ENCODE peak calls at places on chromosomes 2 and 18, in seven cellular contexts. One of them, this sample, is unnamed.

GRCh38 chr2:155722290-155722689 is 610.2 kb downstream of the NR4A2 start:
- DNase-seq in iPS-NIHi11: no peak
- DNase-seq in stimulated activated CD4-positive, alpha-beta T cell treated with anti-CD3 and anti-CD28 coated beads, TNF-alpha, amount 100 ng/mL, for 4 hours: no peak
- DNase-seq in LHCN-M2: no peak
- DNase-seq in cardiac septum: no peak
- DNase-seq in AG04449: no peak
- DNase-seq in foreskin keratinocyte: no peak
- DNase-seq in this sample: no peak

GRCh38 chr2:19819097-19820065 is 82.4 kb downstream of the TTC32 start:
- DNase-seq in iPS-NIHi11: no peak
- DNase-seq in stimulated activated CD4-positive, alpha-beta T cell treated with anti-CD3 and anti-CD28 coated beads, TNF-alpha, amount 100 ng/mL, for 4 hours: no peak
- DNase-seq in LHCN-M2: peak
- DNase-seq in cardiac septum: no peak
- DNase-seq in AG04449: peak
- DNase-seq in foreskin keratinocyte: peak
- DNase-seq in this sample: peak

GRCh38 chr18:2963048-2963447 is 49.9 kb downstream of the LPIN2 start:
- DNase-seq in iPS-NIHi11: no peak
- DNase-seq in stimulated activated CD4-positive, alpha-beta T cell treated with anti-CD3 and anti-CD28 coated beads, TNF-alpha, amount 100 ng/mL, for 4 hours: no peak
- DNase-seq in LHCN-M2: no peak
- DNase-seq in cardiac septum: no peak
- DNase-seq in AG04449: no peak
- DNase-seq in foreskin keratinocyte: no peak
- DNase-seq in this sample: no peak

GRCh38 chr2:7430869-7431641 is 513.8 kb downstream of the RNF144A start:
- DNase-seq in iPS-NIHi11: peak
- DNase-seq in stimulated activated CD4-positive, alpha-beta T cell treated with anti-CD3 and anti-CD28 coated beads, TNF-alpha, amount 100 ng/mL, for 4 hours: no peak
- DNase-seq in LHCN-M2: no peak
- DNase-seq in cardiac septum: peak
- DNase-seq in AG04449: no peak
- DNase-seq in foreskin keratinocyte: no peak
- DNase-seq in this sample: no peak

GRCh38 chr18:24427484-24427883 is 1.0 kb downstream of the IMPACT start:
- DNase-seq in iPS-NIHi11: peak
- DNase-seq in stimulated activated CD4-positive, alpha-beta T cell treated with anti-CD3 and anti-CD28 coated beads, TNF-alpha, amount 100 ng/mL, for 4 hours: no peak
- DNase-seq in LHCN-M2: peak
- DNase-seq in cardiac septum: no peak
- DNase-seq in AG04449: no peak
- DNase-seq in foreskin keratinocyte: no peak
- DNase-seq in this sample: no peak

GRCh38 chr2:61535449-61535848 is 2.7 kb downstream of the XPO1 start:
- DNase-seq in iPS-NIHi11: no peak
- DNase-seq in stimulated activated CD4-positive, alpha-beta T cell treated with anti-CD3 and anti-CD28 coated beads, TNF-alpha, amount 100 ng/mL, for 4 hours: no peak
- DNase-seq in LHCN-M2: no peak
- DNase-seq in cardiac septum: no peak
- DNase-seq in AG04449: no peak
- DNase-seq in foreskin keratinocyte: no peak
- DNase-seq in this sample: no peak

GRCh38 chr2:129754831-129755230 is 224.6 kb upstream of the RAB6C start:
- DNase-seq in iPS-NIHi11: no peak
- DNase-seq in stimulated activated CD4-positive, alpha-beta T cell treated with anti-CD3 and anti-CD28 coated beads, TNF-alpha, amount 100 ng/mL, for 4 hours: no peak
- DNase-seq in LHCN-M2: no peak
- DNase-seq in cardiac septum: peak
- DNase-seq in AG04449: no peak
- DNase-seq in foreskin keratinocyte: no peak
- DNase-seq in this sample: no peak

GRCh38 chr2:132415256-132416079 is 1.1 kb upstream of the GPR39 start:
- DNase-seq in iPS-NIHi11: no peak
- DNase-seq in stimulated activated CD4-positive, alpha-beta T cell treated with anti-CD3 and anti-CD28 coated beads, TNF-alpha, amount 100 ng/mL, for 4 hours: no peak
- DNase-seq in LHCN-M2: no peak
- DNase-seq in cardiac septum: no peak
- DNase-seq in AG04449: no peak
- DNase-seq in foreskin keratinocyte: no peak
- DNase-seq in this sample: no peak

GRCh38 chr2:26900831-26901321 is 52.9 kb downstream of the DPYSL5 start:
- DNase-seq in iPS-NIHi11: no peak
- DNase-seq in stimulated activated CD4-positive, alpha-beta T cell treated with anti-CD3 and anti-CD28 coated beads, TNF-alpha, amount 100 ng/mL, for 4 hours: no peak
- DNase-seq in LHCN-M2: no peak
- DNase-seq in cardiac septum: peak
- DNase-seq in AG04449: no peak
- DNase-seq in foreskin keratinocyte: no peak
- DNase-seq in this sample: no peak

GRCh38 chr2:226583715-226584114 is 215.9 kb downstream of the IRS1 start:
- DNase-seq in iPS-NIHi11: peak
- DNase-seq in stimulated activated CD4-positive, alpha-beta T cell treated with anti-CD3 and anti-CD28 coated beads, TNF-alpha, amount 100 ng/mL, for 4 hours: no peak
- DNase-seq in LHCN-M2: peak
- DNase-seq in cardiac septum: no peak
- DNase-seq in AG04449: peak
- DNase-seq in foreskin keratinocyte: peak
- DNase-seq in this sample: peak

GRCh38 chr2:218323526-218324472 is 31.5 kb upstream of the TMBIM1 start:
- DNase-seq in iPS-NIHi11: peak
- DNase-seq in stimulated activated CD4-positive, alpha-beta T cell treated with anti-CD3 and anti-CD28 coated beads, TNF-alpha, amount 100 ng/mL, for 4 hours: no peak
- DNase-seq in LHCN-M2: peak
- DNase-seq in cardiac septum: no peak
- DNase-seq in AG04449: no peak
- DNase-seq in foreskin keratinocyte: no peak
- DNase-seq in this sample: no peak

GRCh38 chr2:70005752-70006446 is 44.5 kb upstream of the ASPRV1 start:
- DNase-seq in iPS-NIHi11: peak
- DNase-seq in stimulated activated CD4-positive, alpha-beta T cell treated with anti-CD3 and anti-CD28 coated beads, TNF-alpha, amount 100 ng/mL, for 4 hours: no peak
- DNase-seq in LHCN-M2: no peak
- DNase-seq in cardiac septum: no peak
- DNase-seq in AG04449: no peak
- DNase-seq in foreskin keratinocyte: no peak
- DNase-seq in this sample: no peak

GRCh38 chr18:58263733-58264469 is 219.9 kb downstream of the NEDD4L start:
- DNase-seq in iPS-NIHi11: no peak
- DNase-seq in stimulated activated CD4-positive, alpha-beta T cell treated with anti-CD3 and anti-CD28 coated beads, TNF-alpha, amount 100 ng/mL, for 4 hours: no peak
- DNase-seq in LHCN-M2: no peak
- DNase-seq in cardiac septum: no peak
- DNase-seq in AG04449: no peak
- DNase-seq in foreskin keratinocyte: no peak
- DNase-seq in this sample: peak

GRCh38 chr2:69241664-69242063 is 145.4 kb downstream of the GFPT1 start:
- DNase-seq in iPS-NIHi11: no peak
- DNase-seq in stimulated activated CD4-positive, alpha-beta T cell treated with anti-CD3 and anti-CD28 coated beads, TNF-alpha, amount 100 ng/mL, for 4 hours: no peak
- DNase-seq in LHCN-M2: no peak
- DNase-seq in cardiac septum: no peak
- DNase-seq in AG04449: no peak
- DNase-seq in foreskin keratinocyte: no peak
- DNase-seq in this sample: no peak

GRCh38 chr2:162327134-162327769 is 8.8 kb upstream of the IFIH1 start:
- DNase-seq in iPS-NIHi11: peak
- DNase-seq in stimulated activated CD4-positive, alpha-beta T cell treated with anti-CD3 and anti-CD28 coated beads, TNF-alpha, amount 100 ng/mL, for 4 hours: no peak
- DNase-seq in LHCN-M2: no peak
- DNase-seq in cardiac septum: no peak
- DNase-seq in AG04449: no peak
- DNase-seq in foreskin keratinocyte: no peak
- DNase-seq in this sample: no peak

GRCh38 chr2:195038158-195038557 is 618.9 kb upstream of the SLC39A10 start:
- DNase-seq in iPS-NIHi11: no peak
- DNase-seq in stimulated activated CD4-positive, alpha-beta T cell treated with anti-CD3 and anti-CD28 coated beads, TNF-alpha, amount 100 ng/mL, for 4 hours: no peak
- DNase-seq in LHCN-M2: peak
- DNase-seq in cardiac septum: no peak
- DNase-seq in AG04449: no peak
- DNase-seq in foreskin keratinocyte: no peak
- DNase-seq in this sample: no peak

GRCh38 chr2:234164499-234165409 is 114.3 kb downstream of the SPP2 start:
- DNase-seq in iPS-NIHi11: no peak
- DNase-seq in stimulated activated CD4-positive, alpha-beta T cell treated with anti-CD3 and anti-CD28 coated beads, TNF-alpha, amount 100 ng/mL, for 4 hours: peak
- DNase-seq in LHCN-M2: no peak
- DNase-seq in cardiac septum: no peak
- DNase-seq in AG04449: no peak
- DNase-seq in foreskin keratinocyte: no peak
- DNase-seq in this sample: no peak

GRCh38 chr18:3055201-3055600 is 42.3 kb upstream of the LPIN2 start:
- DNase-seq in iPS-NIHi11: no peak
- DNase-seq in stimulated activated CD4-positive, alpha-beta T cell treated with anti-CD3 and anti-CD28 coated beads, TNF-alpha, amount 100 ng/mL, for 4 hours: no peak
- DNase-seq in LHCN-M2: peak
- DNase-seq in cardiac septum: no peak
- DNase-seq in AG04449: no peak
- DNase-seq in foreskin keratinocyte: no peak
- DNase-seq in this sample: no peak

GRCh38 chr2:105294844-105295481 is 34.6 kb downstream of the TGFBRAP1 start:
- DNase-seq in iPS-NIHi11: peak
- DNase-seq in stimulated activated CD4-positive, alpha-beta T cell treated with anti-CD3 and anti-CD28 coated beads, TNF-alpha, amount 100 ng/mL, for 4 hours: no peak
- DNase-seq in LHCN-M2: peak
- DNase-seq in cardiac septum: no peak
- DNase-seq in AG04449: peak
- DNase-seq in foreskin keratinocyte: no peak
- DNase-seq in this sample: no peak

GRCh38 chr2:127049927-127050802 is 56.8 kb downstream of the BIN1 start:
- DNase-seq in iPS-NIHi11: peak
- DNase-seq in stimulated activated CD4-positive, alpha-beta T cell treated with anti-CD3 and anti-CD28 coated beads, TNF-alpha, amount 100 ng/mL, for 4 hours: no peak
- DNase-seq in LHCN-M2: peak
- DNase-seq in cardiac septum: peak
- DNase-seq in AG04449: no peak
- DNase-seq in foreskin keratinocyte: no peak
- DNase-seq in this sample: no peak

GRCh38 chr2:214731008-214731407 is 78.5 kb downstream of the BARD1 start:
- DNase-seq in iPS-NIHi11: peak
- DNase-seq in stimulated activated CD4-positive, alpha-beta T cell treated with anti-CD3 and anti-CD28 coated beads, TNF-alpha, amount 100 ng/mL, for 4 hours: no peak
- DNase-seq in LHCN-M2: no peak
- DNase-seq in cardiac septum: no peak
- DNase-seq in AG04449: no peak
- DNase-seq in foreskin keratinocyte: no peak
- DNase-seq in this sample: no peak

GRCh38 chr2:206423147-206423546 is 20.2 kb upstream of the ADAM23 start:
- DNase-seq in iPS-NIHi11: peak
- DNase-seq in stimulated activated CD4-positive, alpha-beta T cell treated with anti-CD3 and anti-CD28 coated beads, TNF-alpha, amount 100 ng/mL, for 4 hours: no peak
- DNase-seq in LHCN-M2: peak
- DNase-seq in cardiac septum: no peak
- DNase-seq in AG04449: no peak
- DNase-seq in foreskin keratinocyte: no peak
- DNase-seq in this sample: no peak

GRCh38 chr2:161046876-161047275 is 113.4 kb upstream of the TANK start:
- DNase-seq in iPS-NIHi11: no peak
- DNase-seq in stimulated activated CD4-positive, alpha-beta T cell treated with anti-CD3 and anti-CD28 coated beads, TNF-alpha, amount 100 ng/mL, for 4 hours: no peak
- DNase-seq in LHCN-M2: no peak
- DNase-seq in cardiac septum: no peak
- DNase-seq in AG04449: no peak
- DNase-seq in foreskin keratinocyte: peak
- DNase-seq in this sample: no peak

GRCh38 chr2:191566347-191566746 is 111.6 kb upstream of the NABP1 start:
- DNase-seq in iPS-NIHi11: peak
- DNase-seq in stimulated activated CD4-positive, alpha-beta T cell treated with anti-CD3 and anti-CD28 coated beads, TNF-alpha, amount 100 ng/mL, for 4 hours: peak
- DNase-seq in LHCN-M2: peak
- DNase-seq in cardiac septum: no peak
- DNase-seq in AG04449: no peak
- DNase-seq in foreskin keratinocyte: no peak
- DNase-seq in this sample: no peak

GRCh38 chr2:230895536-230896345 is 29.3 kb downstream of the GPR55 start:
- DNase-seq in iPS-NIHi11: no peak
- DNase-seq in stimulated activated CD4-positive, alpha-beta T cell treated with anti-CD3 and anti-CD28 coated beads, TNF-alpha, amount 100 ng/mL, for 4 hours: no peak
- DNase-seq in LHCN-M2: no peak
- DNase-seq in cardiac septum: peak
- DNase-seq in AG04449: no peak
- DNase-seq in foreskin keratinocyte: no peak
- DNase-seq in this sample: no peak

GRCh38 chr2:226622484-226622883 is 177.1 kb downstream of the IRS1 start:
- DNase-seq in iPS-NIHi11: no peak
- DNase-seq in stimulated activated CD4-positive, alpha-beta T cell treated with anti-CD3 and anti-CD28 coated beads, TNF-alpha, amount 100 ng/mL, for 4 hours: no peak
- DNase-seq in LHCN-M2: no peak
- DNase-seq in cardiac septum: no peak
- DNase-seq in AG04449: no peak
- DNase-seq in foreskin keratinocyte: no peak
- DNase-seq in this sample: no peak

GRCh38 chr2:172998547-172998946 is 77.1 kb upstream of the MAP3K20 start:
- DNase-seq in iPS-NIHi11: no peak
- DNase-seq in stimulated activated CD4-positive, alpha-beta T cell treated with anti-CD3 and anti-CD28 coated beads, TNF-alpha, amount 100 ng/mL, for 4 hours: no peak
- DNase-seq in LHCN-M2: no peak
- DNase-seq in cardiac septum: no peak
- DNase-seq in AG04449: no peak
- DNase-seq in foreskin keratinocyte: peak
- DNase-seq in this sample: no peak

GRCh38 chr2:212904646-212905045 is 246.8 kb downstream of the IKZF2 start:
- DNase-seq in iPS-NIHi11: no peak
- DNase-seq in stimulated activated CD4-positive, alpha-beta T cell treated with anti-CD3 and anti-CD28 coated beads, TNF-alpha, amount 100 ng/mL, for 4 hours: no peak
- DNase-seq in LHCN-M2: no peak
- DNase-seq in cardiac septum: no peak
- DNase-seq in AG04449: no peak
- DNase-seq in foreskin keratinocyte: no peak
- DNase-seq in this sample: no peak

GRCh38 chr18:12255626-12256026 is 1.5 kb downstream of the CIDEA start:
- DNase-seq in iPS-NIHi11: no peak
- DNase-seq in stimulated activated CD4-positive, alpha-beta T cell treated with anti-CD3 and anti-CD28 coated beads, TNF-alpha, amount 100 ng/mL, for 4 hours: no peak
- DNase-seq in LHCN-M2: peak
- DNase-seq in cardiac septum: peak
- DNase-seq in AG04449: no peak
- DNase-seq in foreskin keratinocyte: peak
- DNase-seq in this sample: no peak

GRCh38 chr18:45657357-45658335 is 42.4 kb downstream of the SLC14A2 start:
- DNase-seq in iPS-NIHi11: no peak
- DNase-seq in stimulated activated CD4-positive, alpha-beta T cell treated with anti-CD3 and anti-CD28 coated beads, TNF-alpha, amount 100 ng/mL, for 4 hours: no peak
- DNase-seq in LHCN-M2: peak
- DNase-seq in cardiac septum: no peak
- DNase-seq in AG04449: no peak
- DNase-seq in foreskin keratinocyte: peak
- DNase-seq in this sample: no peak

GRCh38 chr18:331231-331771 is 63.5 kb upstream of the THOC1 start:
- DNase-seq in iPS-NIHi11: no peak
- DNase-seq in stimulated activated CD4-positive, alpha-beta T cell treated with anti-CD3 and anti-CD28 coated beads, TNF-alpha, amount 100 ng/mL, for 4 hours: no peak
- DNase-seq in LHCN-M2: peak
- DNase-seq in cardiac septum: no peak
- DNase-seq in AG04449: no peak
- DNase-seq in foreskin keratinocyte: no peak
- DNase-seq in this sample: no peak

GRCh38 chr2:235278771-235279355 is 215.0 kb upstream of the AGAP1 start:
- DNase-seq in iPS-NIHi11: no peak
- DNase-seq in stimulated activated CD4-positive, alpha-beta T cell treated with anti-CD3 and anti-CD28 coated beads, TNF-alpha, amount 100 ng/mL, for 4 hours: no peak
- DNase-seq in LHCN-M2: no peak
- DNase-seq in cardiac septum: no peak
- DNase-seq in AG04449: no peak
- DNase-seq in foreskin keratinocyte: no peak
- DNase-seq in this sample: no peak

GRCh38 chr2:227716501-227716900 is 1.3 kb downstream of the SLC19A3 start:
- DNase-seq in iPS-NIHi11: no peak
- DNase-seq in stimulated activated CD4-positive, alpha-beta T cell treated with anti-CD3 and anti-CD28 coated beads, TNF-alpha, amount 100 ng/mL, for 4 hours: no peak
- DNase-seq in LHCN-M2: no peak
- DNase-seq in cardiac septum: no peak
- DNase-seq in AG04449: no peak
- DNase-seq in foreskin keratinocyte: no peak
- DNase-seq in this sample: no peak